ENCODE peak calls at places on chromosome 20, in eight cellular contexts. P is SJSA1, G is BE2C, B is mesenchymal stem cell, U is GM23248, Y is right cardiac atrium, V is Karpas-422, N is heart left ventricle. L is an unnamed sample. For H3K4me1 and H3K9me3, the result is how much of the 10 kb centered on the place peaks cover.

GRCh38 chr20:43904195-43904594 is 10.5 kb upstream of the TOX2 start:
- DNase-seq in Y (no peak), P (no peak), U (no peak), V (peak), G (no peak), B (no peak), N (no peak), L (no peak)

GRCh38 chr20:43007525-43007924 is 182.2 kb downstream of the PTPRT start:
- DNase-seq in G (no peak), V (no peak), U (no peak), P (no peak), N (no peak), B (no peak), Y (no peak), L (no peak)

GRCh38 chr20:9302073-9302425 is 212.3 kb upstream of the LAMP5 start:
- DNase-seq in Y (no peak), B (no peak), P (no peak), G (no peak), U (no peak), N (no peak), V (no peak), L (no peak)

GRCh38 chr20:40880063-40880715 is 148.4 kb upstream of the TOP1 start:
- DNase-seq in Y (no peak), U (no peak), V (peak), B (no peak), N (no peak), P (no peak), G (no peak), L (no peak)

GRCh38 chr20:50415516-50416268 is 94.5 kb upstream of the PTPN1 start:
- DNase-seq in P (peak), Y (peak), U (peak), G (peak), B (peak), N (peak), V (no peak), L (no peak)

GRCh38 chr20:48617481-48617880 is 210.3 kb downstream of the PREX1 start:
- DNase-seq in Y (peak), B (no peak), V (no peak), G (no peak), U (no peak), P (no peak), N (no peak), L (no peak)

GRCh38 chr20:46324379-46324778 is 16.1 kb upstream of the CDH22 start:
- DNase-seq in U (peak), B (no peak), Y (no peak), V (no peak), G (no peak), P (no peak), N (no peak), L (no peak)

GRCh38 chr20:2382833-2383232 is 2.1 kb downstream of the TGM6 start:
- DNase-seq in Y (no peak), V (no peak), B (no peak), G (peak), U (peak), P (no peak), N (no peak), L (no peak)

GRCh38 chr20:6525447-6526303 is 241.8 kb upstream of the BMP2 start:
- DNase-seq in B (peak), P (no peak), N (no peak), V (no peak), G (no peak), U (no peak), Y (no peak), L (peak)

GRCh38 chr20:41480054-41480770 is 113.6 kb upstream of the EMILIN3 start:
- DNase-seq in P (no peak), G (no peak), B (peak), N (no peak), V (peak), Y (no peak), U (no peak), L (no peak)

GRCh38 chr20:4925842-4926530 is 75.3 kb downstream of the SLC23A2 start:
- DNase-seq in U (peak), Y (peak), G (no peak), P (peak), N (peak), V (no peak), B (no peak), L (no peak)

GRCh38 chr20:14700641-14700965 is 363.2 kb upstream of the FLRT3 start:
- DNase-seq in N (no peak), Y (no peak), U (peak), V (no peak), B (peak), G (no peak), P (no peak), L (no peak)

GRCh38 chr20:14696937-14697336 is 359.5 kb upstream of the FLRT3 start:
- DNase-seq in P (no peak), U (no peak), Y (no peak), N (no peak), B (no peak), V (no peak), G (no peak), L (no peak)

GRCh38 chr20:14698125-14698524 is 360.7 kb upstream of the FLRT3 start:
- DNase-seq in G (no peak), V (no peak), Y (no peak), P (no peak), U (no peak), B (no peak), N (no peak), L (no peak)

DNA sequence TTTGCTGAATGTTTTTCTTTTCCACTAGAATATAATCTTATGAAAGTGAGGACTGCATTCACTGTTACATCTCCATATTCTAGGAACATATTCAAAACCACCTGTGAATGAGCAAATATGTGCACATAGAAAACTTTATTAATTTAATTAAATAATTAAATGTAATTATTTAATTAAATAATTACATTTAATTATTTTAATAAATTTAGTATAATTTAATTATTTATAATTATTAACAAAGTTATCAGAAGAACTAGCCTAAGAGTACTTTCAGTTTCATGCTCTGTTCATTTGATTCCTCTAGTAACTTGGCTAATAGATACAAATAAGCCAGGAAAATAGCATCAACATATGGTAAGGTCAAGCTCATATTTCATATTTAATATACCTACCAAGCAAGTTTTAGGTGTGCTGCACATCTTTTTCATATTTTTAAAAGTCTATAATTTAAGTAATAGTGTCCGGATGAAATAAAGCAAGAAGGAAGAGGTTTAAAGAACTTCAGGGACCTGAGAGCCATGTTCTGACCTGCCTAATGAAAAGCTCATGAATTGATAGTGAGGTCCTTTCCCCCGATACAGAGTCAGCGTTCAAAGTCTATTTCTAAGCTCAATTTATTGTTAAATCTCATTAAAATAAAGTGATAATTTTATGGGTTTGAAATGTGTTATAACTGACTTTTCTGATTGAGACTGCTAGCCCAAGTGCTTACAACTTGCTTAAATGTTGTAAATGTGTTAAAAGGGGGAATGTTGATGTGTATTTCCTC is 361.4 kb upstream of the FLRT3 start:
- DNase-seq in V (no peak), P (no peak), U (no peak), Y (no peak), G (no peak), B (no peak), N (no peak), L (no peak)
- H3K4me3 ChIP-seq in V (no peak), P (no peak), U (no peak), Y (no peak), G (no peak), B (no peak), N (no peak), L (no peak)

GRCh38 chr20:13772529-13772928 is 12.2 kb downstream of the ESF1 start:
- DNase-seq in Y (no peak), U (peak), B (no peak), N (no peak), V (no peak), G (no peak), P (no peak), L (no peak)
- H3K4me1 ChIP-seq in Y (under half), U (under half), B (under half), N (under half), V (under half), G (under half), P (under half), L (under half)

GRCh38 chr20:17062712-17063111 is 164.1 kb upstream of the PCSK2 start:
- DNase-seq in U (no peak), N (no peak), V (no peak), P (no peak), Y (no peak), B (no peak), G (no peak), L (no peak)

GRCh38 chr20:17061721-17062120 is 165.1 kb upstream of the PCSK2 start:
- DNase-seq in P (no peak), B (no peak), Y (no peak), G (no peak), V (no peak), U (no peak), N (no peak), L (no peak)

DNA sequence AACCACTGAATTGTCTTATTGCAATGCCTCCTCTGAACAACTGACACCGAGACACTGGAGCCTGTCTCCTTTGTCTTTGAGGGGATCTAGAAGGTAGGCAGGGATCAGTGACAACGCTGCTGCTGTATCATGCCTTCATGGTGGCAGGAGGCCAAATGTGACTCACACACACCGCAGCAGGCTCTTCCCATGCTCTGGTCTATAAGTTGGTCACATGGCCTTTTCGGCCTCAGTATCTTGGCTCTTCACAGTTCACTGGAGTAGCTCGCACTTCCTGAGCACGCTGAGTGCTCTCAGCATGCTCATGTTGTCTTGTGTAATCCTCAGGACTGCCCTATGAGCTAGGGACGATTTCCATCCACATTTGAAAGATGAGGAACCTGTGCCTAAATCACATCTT is 167.4 kb upstream of the PCSK2 start:
- DNase-seq in Y (no peak), P (peak), B (peak), V (no peak), U (peak), N (no peak), G (peak), L (no peak)
- H3K9me3 ChIP-seq in Y (under half), P (under half), B (under half), V (under half), U (under half), N (under half), G (under half), L (under half)

GRCh38 chr20:57688295-57688694 is 21.5 kb downstream of the PMEPA1 start:
- DNase-seq in V (no peak), G (no peak), U (no peak), N (no peak), Y (no peak), P (no peak), B (no peak), L (no peak)

GRCh38 chr20:57688864-57689263 is 21.0 kb downstream of the PMEPA1 start:
- DNase-seq in U (no peak), V (no peak), G (no peak), Y (peak), P (no peak), B (no peak), N (no peak), L (no peak)

GRCh38 chr20:57692393-57692792 is 17.4 kb downstream of the PMEPA1 start:
- DNase-seq in P (no peak), N (no peak), G (no peak), U (no peak), V (no peak), B (no peak), Y (no peak), L (no peak)

GRCh38 chr20:57690525-57690924 is 19.3 kb downstream of the PMEPA1 start:
- DNase-seq in Y (no peak), N (no peak), U (no peak), P (no peak), B (no peak), G (peak), V (no peak), L (no peak)

GRCh38 chr20:57689745-57690481 is 19.9 kb downstream of the PMEPA1 start:
- DNase-seq in P (no peak), Y (no peak), U (no peak), B (no peak), V (no peak), N (no peak), G (no peak), L (no peak)
- H3K4me3 ChIP-seq in P (no peak), Y (no peak), U (no peak), B (no peak), V (no peak), N (no peak), G (no peak), L (no peak)

DNA sequence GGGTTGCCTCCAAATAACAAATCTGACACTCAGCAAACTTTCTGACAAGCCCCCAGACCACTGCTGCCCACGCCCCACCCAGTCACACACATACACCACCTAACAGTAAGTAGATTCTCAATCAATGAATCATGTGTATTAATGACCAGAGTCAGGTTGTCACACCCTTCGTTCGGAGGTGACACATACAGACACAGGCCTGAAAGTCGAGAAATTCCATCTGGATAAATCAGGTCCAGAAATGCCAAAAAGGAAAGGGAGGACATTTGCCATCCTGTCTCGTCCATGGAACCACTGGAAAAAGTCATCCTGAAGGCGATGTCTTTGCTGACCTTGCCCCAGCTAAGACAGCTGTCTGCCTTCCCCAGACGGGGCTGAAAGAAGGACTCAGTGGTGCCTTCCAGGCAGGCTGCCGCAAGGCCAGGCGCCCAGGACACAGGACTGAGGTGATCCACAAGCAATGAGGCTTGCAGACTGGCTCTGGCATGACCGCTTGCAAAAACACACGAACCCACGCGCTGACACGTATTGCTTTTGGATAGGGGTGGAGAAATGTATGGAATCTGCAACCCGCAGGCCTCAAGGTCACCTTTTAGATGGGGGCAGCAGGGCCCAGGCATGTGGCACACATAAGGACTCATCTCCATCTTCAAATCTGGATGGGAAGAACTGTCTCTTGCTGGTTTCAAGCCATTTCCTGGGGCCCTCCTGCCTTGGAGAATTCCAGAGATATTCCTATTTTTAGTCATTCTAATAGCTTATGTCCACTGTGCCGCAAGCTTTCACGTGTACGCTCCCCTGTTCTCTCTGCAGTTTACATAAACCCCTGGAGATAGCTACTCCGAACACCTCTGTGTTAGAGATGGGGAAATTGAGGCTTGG is 9.0 kb downstream of the NFATC2 start:
- DNase-seq in N (no peak), P (peak), V (peak), Y (no peak), U (peak), G (no peak), B (peak), L (no peak)
- H3K4me1 ChIP-seq in N (under half), P (under half), V (half or more), Y (under half), U (under half), G (under half), B (under half), L (under half)

GRCh38 chr20:29298759-29299613 is 1958.5 kb upstream of the DEFB115 start:
- DNase-seq in U (no peak), G (no peak), N (no peak), V (no peak), Y (no peak), P (no peak), B (no peak), L (no peak)
- H3K9me3 ChIP-seq in U (under half), G (under half), N (under half), V (under half), Y (under half), P (under half), B (under half), L (under half)

GRCh38 chr20:38871560-38871953 is 54.7 kb upstream of the FAM83D start:
- DNase-seq in G (no peak), Y (no peak), B (no peak), P (no peak), U (no peak), V (no peak), N (no peak), L (no peak)

GRCh38 chr20:38872036-38872435 is 54.2 kb upstream of the FAM83D start:
- DNase-seq in N (no peak), G (no peak), B (no peak), Y (no peak), U (no peak), P (no peak), V (no peak), L (no peak)

GRCh38 chr20:38870733-38871559 is 55.3 kb upstream of the FAM83D start:
- DNase-seq in U (peak), V (no peak), G (peak), P (no peak), N (no peak), Y (no peak), B (no peak), L (no peak)

GRCh38 chr20:38873050-38873581 is 53.1 kb upstream of the FAM83D start:
- DNase-seq in G (no peak), Y (no peak), U (no peak), P (no peak), B (no peak), N (no peak), V (no peak), L (no peak)

DNA sequence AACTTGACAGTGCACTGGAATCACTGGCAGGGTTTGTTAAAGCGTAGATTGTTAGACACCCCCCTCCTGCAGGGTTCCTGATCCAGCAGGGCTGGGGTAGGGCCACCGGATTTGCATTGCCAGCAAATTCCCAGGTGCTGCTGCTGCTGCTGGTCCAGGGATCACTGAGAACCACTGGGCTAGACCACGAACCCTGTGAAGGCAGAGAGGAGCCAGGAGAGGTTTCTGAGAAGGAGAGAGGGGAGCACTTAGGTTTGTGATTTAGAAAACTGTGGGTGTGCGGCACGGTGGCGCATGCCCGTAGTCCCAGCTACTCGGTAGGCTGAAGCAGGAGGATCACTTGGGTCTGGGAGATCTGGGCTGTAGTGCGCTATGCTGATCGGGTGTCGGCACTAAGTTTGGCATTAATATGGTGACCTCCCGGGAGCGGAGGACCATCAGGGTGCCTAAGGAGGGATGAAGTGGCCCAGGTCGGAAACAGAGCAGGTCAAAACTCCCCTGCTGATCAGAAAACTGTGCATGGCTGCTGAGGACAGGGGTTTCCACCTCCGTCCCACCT is 53.6 kb upstream of the FAM83D start:
- DNase-seq in G (no peak), Y (no peak), V (no peak), N (no peak), B (no peak), U (no peak), P (no peak), L (no peak)
- H3K4me3 ChIP-seq in G (no peak), Y (no peak), V (no peak), N (no peak), B (no peak), U (no peak), P (no peak), L (no peak)

GRCh38 chr20:3431109-3431508 is 23.6 kb upstream of the DNAAF9 start:
- DNase-seq in B (no peak), U (peak), Y (no peak), G (no peak), P (no peak), N (no peak), V (no peak), L (no peak)

GRCh38 chr20:3432844-3433243 is 25.4 kb upstream of the DNAAF9 start:
- DNase-seq in G (no peak), U (no peak), Y (no peak), V (no peak), P (no peak), N (no peak), B (no peak), L (no peak)

GRCh38 chr20:3433720-3434119 is 26.3 kb upstream of the DNAAF9 start:
- DNase-seq in V (no peak), B (no peak), U (no peak), G (no peak), N (no peak), Y (no peak), P (no peak), L (no peak)

GRCh38 chr20:3434232-3434631 is 26.8 kb upstream of the DNAAF9 start:
- DNase-seq in Y (no peak), P (no peak), V (no peak), G (no peak), N (no peak), U (no peak), B (no peak), L (no peak)

GRCh38 chr20:3430376-3431069 is 23.1 kb upstream of the DNAAF9 start:
- DNase-seq in G (no peak), N (no peak), B (no peak), P (no peak), U (no peak), V (no peak), Y (no peak), L (no peak)
- H3K4me1 ChIP-seq in G (under half), N (under half), B (under half), P (under half), U (under half), V (under half), Y (under half), L (under half)

GRCh38 chr20:152131-152530 is 5.1 kb upstream of the DEFB127 start:
- DNase-seq in Y (no peak), U (no peak), B (no peak), G (no peak), P (no peak), V (no peak), N (no peak), L (no peak)
- H3K9me3 ChIP-seq in Y (under half), U (under half), B (under half), G (under half), P (under half), V (under half), N (under half), L (under half)